ENCODE peak calls at places on chromosomes 3 and 15, in five cellular contexts. U is activated CD8-positive, alpha-beta memory T cell treated with anti-CD3 and anti-CD28 coated beads for 48 hours; H is iPS-NIHi11; Q is astrocyte of the hippocampus; R is stimulated activated CD8-positive, alpha-beta memory T cell treated with anti-CD3 and anti-CD28 coated beads, Interleukin-7, amount 100 ng/mL, for 24 hours. W is an unnamed sample.

GRCh38 chr3:33758874-33759273 is 39.6 kb upstream of the PDCD6IP start:
- DNase-seq in U (no peak), H (no peak), Q (no peak), R (no peak), W (no peak)

GRCh38 chr15:62085740-62086139 is 19.0 kb downstream of the C2CD4A start:
- DNase-seq in U (no peak), H (no peak), Q (no peak), R (no peak), W (no peak)

GRCh38 chr3:177201707-177202397 is 4.6 kb upstream of the TBL1XR1 start:
- DNase-seq in U (no peak), H (no peak), Q (no peak), R (no peak), W (no peak)

GRCh38 chr3:50390523-50391177 is 31.3 kb upstream of the TMEM115 start:
- DNase-seq in U (no peak), H (no peak), Q (peak), R (no peak), W (no peak)

GRCh38 chr3:108100906-108101305 is 10.1 kb upstream of the CD47 start:
- DNase-seq in U (no peak), H (no peak), Q (no peak), R (no peak), W (no peak)

GRCh38 chr3:88991496-88991895 is 115.9 kb upstream of the EPHA3 start:
- DNase-seq in U (no peak), H (no peak), Q (peak), R (no peak), W (no peak)

GRCh38 chr3:172846706-172847105 is 96.2 kb downstream of the ECT2 start:
- DNase-seq in U (no peak), H (no peak), Q (peak), R (no peak), W (no peak)

GRCh38 chr3:32685604-32686185 is 707 bp downstream of the CNOT10 start:
- DNase-seq in U (no peak), H (no peak), Q (no peak), R (no peak), W (no peak)

GRCh38 chr15:68583936-68584703 is 5.3 kb downstream of the CORO2B start:
- DNase-seq in U (no peak), H (no peak), Q (no peak), R (no peak), W (no peak)

GRCh38 chr15:100772478-100773378 is 106.9 kb upstream of the ALDH1A3 start:
- DNase-seq in U (no peak), H (no peak), Q (no peak), R (no peak), W (no peak)

GRCh38 chr15:98311566-98312188 is 336.7 kb upstream of the IGF1R start:
- DNase-seq in U (peak), H (peak), Q (peak), R (peak), W (no peak)

GRCh38 chr3:117998071-117998470 is 1036.6 kb downstream of the IGSF11 start:
- DNase-seq in U (no peak), H (no peak), Q (peak), R (no peak), W (no peak)

GRCh38 chr3:130386604-130387263 is 41.3 kb downstream of the COL6A5 start:
- DNase-seq in U (no peak), H (no peak), Q (peak), R (no peak), W (no peak)

GRCh38 chr3:112561085-112561692 is 573 bp downstream of the ATG3 start:
- DNase-seq in U (peak), H (peak), Q (peak), R (peak), W (no peak)

GRCh38 chr3:143311096-143311495 is 191.5 kb downstream of the CHST2 start:
- DNase-seq in U (no peak), H (no peak), Q (no peak), R (no peak), W (no peak)

GRCh38 chr3:30248423-30248822 is 358.0 kb upstream of the TGFBR2 start:
- DNase-seq in U (no peak), H (no peak), Q (no peak), R (no peak), W (no peak)

GRCh38 chr3:158802399-158803023 is 657 bp downstream of the MFSD1 start:
- DNase-seq in U (no peak), H (no peak), Q (no peak), R (no peak), W (no peak)

GRCh38 chr3:45320986-45321385 is 67.4 kb upstream of the LARS2 start:
- DNase-seq in U (no peak), H (no peak), Q (no peak), R (no peak), W (no peak)

GRCh38 chr3:137293086-137293485 is 335.3 kb downstream of the IL20RB start:
- DNase-seq in U (no peak), H (no peak), Q (no peak), R (no peak), W (no peak)

GRCh38 chr15:71807125-71807629 is 3.2 kb upstream of the NR2E3 start:
- DNase-seq in U (no peak), H (peak), Q (peak), R (no peak), W (no peak)

GRCh38 chr3:16884748-16885587 is at the start of gene PLCL2:
- DNase-seq in U (no peak), H (peak), Q (peak), R (no peak), W (no peak)

GRCh38 chr3:111068574-111068973 is 3.0 kb upstream of the NECTIN3 start:
- DNase-seq in U (no peak), H (no peak), Q (no peak), R (no peak), W (no peak)

GRCh38 chr15:40941528-40942336 is 11.5 kb upstream of the CHAC1 start:
- DNase-seq in U (no peak), H (peak), Q (peak), R (peak), W (no peak)

W was measured in iPS DF 19.7.